ENCODE peak calls at places on chromosomes 1 and 21, in six cellular contexts. One of them, this sample, is unnamed.

GRCh38 chr1:209621741-209622655 is 30.2 kb downstream of the LAMB3 start:
- DNase-seq in mesendoderm: no peak
- DNase-seq in brain microvascular endothelial cell: no peak
- DNase-seq in hepatocyte: no peak
- DNase-seq in BJ: no peak
- DNase-seq in heart right ventricle: no peak
- DNase-seq in this sample: no peak

GRCh38 chr1:21607549-21608529 is 61.3 kb downstream of the RAP1GAP start:
- DNase-seq in heart right ventricle: peak; percentile 83
- DNase-seq in mesendoderm: peak; percentile 100
- DNase-seq in hepatocyte: peak; percentile 94
- DNase-seq in BJ: peak; percentile 8
- DNase-seq in brain microvascular endothelial cell: peak; percentile 95
- DNase-seq in this sample: peak; percentile 100

GRCh38 chr1:20978413-20978812 is 191.3 kb upstream of the HP1BP3 start:
- DNase-seq in heart right ventricle: no peak
- DNase-seq in mesendoderm: peak; percentile 19
- DNase-seq in hepatocyte: no peak
- DNase-seq in BJ: no peak
- DNase-seq in brain microvascular endothelial cell: no peak
- DNase-seq in this sample: no peak

GRCh38 chr1:223423641-223424233 is 30.5 kb downstream of the CCDC185 start:
- DNase-seq in heart right ventricle: no peak
- DNase-seq in mesendoderm: no peak
- DNase-seq in brain microvascular endothelial cell: no peak
- DNase-seq in BJ: no peak
- DNase-seq in hepatocyte: no peak
- DNase-seq in this sample: no peak

GRCh38 chr21:14581902-14582457 is 35.9 kb upstream of the SAMSN1 start:
- DNase-seq in hepatocyte: no peak
- DNase-seq in brain microvascular endothelial cell: no peak
- DNase-seq in mesendoderm: peak; percentile 13
- DNase-seq in heart right ventricle: no peak
- DNase-seq in BJ: no peak
- DNase-seq in this sample: no peak

GRCh38 chr1:22024485-22025367 is 23.3 kb downstream of the CELA3A start:
- DNase-seq in mesendoderm: peak; percentile 31
- DNase-seq in brain microvascular endothelial cell: peak; percentile 87
- DNase-seq in heart right ventricle: peak; percentile 46
- DNase-seq in hepatocyte: peak; percentile 78
- DNase-seq in BJ: no peak
- DNase-seq in this sample: peak; percentile 86

GRCh38 chr1:67683306-67683705 is 1.7 kb upstream of the GADD45A start:
- DNase-seq in hepatocyte: no peak
- DNase-seq in mesendoderm: no peak
- DNase-seq in BJ: no peak
- DNase-seq in brain microvascular endothelial cell: peak; percentile 57
- DNase-seq in heart right ventricle: no peak
- DNase-seq in this sample: no peak

GRCh38 chr1:52955129-52955970 is 28.3 kb downstream of the SCP2 start:
- DNase-seq in mesendoderm: no peak
- DNase-seq in BJ: peak; percentile 87
- DNase-seq in hepatocyte: peak; percentile 75
- DNase-seq in heart right ventricle: no peak
- DNase-seq in brain microvascular endothelial cell: peak; percentile 52
- DNase-seq in this sample: no peak

GRCh38 chr1:15703562-15703961 is 19.4 kb downstream of the PLEKHM2 start:
- DNase-seq in mesendoderm: no peak
- DNase-seq in heart right ventricle: peak; percentile 64
- DNase-seq in brain microvascular endothelial cell: peak; percentile 83
- DNase-seq in hepatocyte: peak; percentile 86
- DNase-seq in BJ: peak; percentile 72
- DNase-seq in this sample: peak; percentile 53

GRCh38 chr1:156741613-156741983 is 710 bp upstream of the MRPL24 start:
- DNase-seq in brain microvascular endothelial cell: no peak
- DNase-seq in heart right ventricle: no peak
- DNase-seq in mesendoderm: no peak
- DNase-seq in BJ: no peak
- DNase-seq in hepatocyte: no peak
- DNase-seq in this sample: no peak

GRCh38 chr1:211625040-211625439 is 46.1 kb upstream of the SLC30A1 start:
- DNase-seq in BJ: no peak
- DNase-seq in hepatocyte: no peak
- DNase-seq in mesendoderm: peak; percentile 53
- DNase-seq in brain microvascular endothelial cell: no peak
- DNase-seq in heart right ventricle: no peak
- DNase-seq in this sample: no peak

GRCh38 chr1:22754106-22754768 is 43.6 kb downstream of the EPHB2 start:
- DNase-seq in mesendoderm: no peak
- DNase-seq in hepatocyte: no peak
- DNase-seq in heart right ventricle: no peak
- DNase-seq in brain microvascular endothelial cell: no peak
- DNase-seq in BJ: no peak
- DNase-seq in this sample: no peak

GRCh38 chr1:245345191-245345884 is 190.6 kb downstream of the KIF26B start:
- DNase-seq in heart right ventricle: no peak
- DNase-seq in BJ: no peak
- DNase-seq in hepatocyte: peak; percentile 29
- DNase-seq in brain microvascular endothelial cell: no peak
- DNase-seq in mesendoderm: peak; percentile 79
- DNase-seq in this sample: peak; percentile 90

GRCh38 chr1:77514871-77515776 is 167.3 kb downstream of the ZZZ3 start:
- DNase-seq in BJ: peak; percentile 62
- DNase-seq in brain microvascular endothelial cell: peak; percentile 43
- DNase-seq in heart right ventricle: peak; percentile 36
- DNase-seq in mesendoderm: peak; percentile 92
- DNase-seq in hepatocyte: no peak
- DNase-seq in this sample: peak; percentile 90

GRCh38 chr1:162913345-162913744 is 52.4 kb upstream of the CCDC190 start:
- DNase-seq in mesendoderm: no peak
- DNase-seq in hepatocyte: no peak
- DNase-seq in brain microvascular endothelial cell: no peak
- DNase-seq in BJ: no peak
- DNase-seq in heart right ventricle: no peak
- DNase-seq in this sample: no peak

GRCh38 chr1:64823691-64824476 is 79.0 kb downstream of the RAVER2 start:
- DNase-seq in mesendoderm: peak; percentile 84
- DNase-seq in hepatocyte: peak; percentile 83
- DNase-seq in brain microvascular endothelial cell: peak; percentile 79
- DNase-seq in BJ: peak; percentile 19
- DNase-seq in heart right ventricle: no peak
- DNase-seq in this sample: peak; percentile 86

GRCh38 chr1:26233903-26234643 is at the start of gene CEP85:
- DNase-seq in brain microvascular endothelial cell: peak; percentile 96
- DNase-seq in BJ: peak; percentile 70
- DNase-seq in heart right ventricle: peak; percentile 99
- DNase-seq in hepatocyte: peak; percentile 100
- DNase-seq in mesendoderm: peak; percentile 99
- DNase-seq in this sample: peak; percentile 100

GRCh38 chr1:68339505-68339904 is 107.2 kb upstream of the WLS start:
- DNase-seq in mesendoderm: no peak
- DNase-seq in hepatocyte: peak; percentile 40
- DNase-seq in brain microvascular endothelial cell: no peak
- DNase-seq in BJ: no peak
- DNase-seq in heart right ventricle: no peak
- DNase-seq in this sample: no peak

GRCh38 chr1:192766009-192766625 is 42.7 kb upstream of the RGS2 start:
- DNase-seq in brain microvascular endothelial cell: peak; percentile 64
- DNase-seq in mesendoderm: no peak
- DNase-seq in hepatocyte: peak; percentile 10
- DNase-seq in BJ: no peak
- DNase-seq in heart right ventricle: no peak
- DNase-seq in this sample: no peak

GRCh38 chr1:24536391-24536840 is 19.5 kb upstream of the NCMAP start:
- DNase-seq in BJ: no peak
- DNase-seq in heart right ventricle: no peak
- DNase-seq in mesendoderm: no peak
- DNase-seq in hepatocyte: no peak
- DNase-seq in brain microvascular endothelial cell: no peak
- DNase-seq in this sample: no peak

GRCh38 chr1:186442651-186443114 is 18.2 kb downstream of the PDC start:
- DNase-seq in mesendoderm: no peak
- DNase-seq in hepatocyte: no peak
- DNase-seq in heart right ventricle: no peak
- DNase-seq in brain microvascular endothelial cell: peak; percentile 46
- DNase-seq in BJ: no peak
- DNase-seq in this sample: no peak

GRCh38 chr21:39556176-39556575 is 56.6 kb upstream of the B3GALT5 start:
- DNase-seq in brain microvascular endothelial cell: no peak
- DNase-seq in mesendoderm: peak; percentile 62
- DNase-seq in heart right ventricle: no peak
- DNase-seq in hepatocyte: no peak
- DNase-seq in BJ: no peak
- DNase-seq in this sample: no peak

GRCh38 chr1:53280486-53280885 is 42.2 kb upstream of the MAGOH start:
- DNase-seq in hepatocyte: no peak
- DNase-seq in heart right ventricle: no peak
- DNase-seq in mesendoderm: no peak
- DNase-seq in BJ: no peak
- DNase-seq in brain microvascular endothelial cell: no peak
- DNase-seq in this sample: no peak

GRCh38 chr1:72697410-72697809 is 415.1 kb upstream of the NEGR1 start:
- DNase-seq in mesendoderm: no peak
- DNase-seq in brain microvascular endothelial cell: no peak
- DNase-seq in heart right ventricle: no peak
- DNase-seq in BJ: no peak
- DNase-seq in hepatocyte: no peak
- DNase-seq in this sample: no peak
- H3K4me3 ChIP-seq in mesendoderm: no peak overlapping the region
- H3K4me3 ChIP-seq in brain microvascular endothelial cell: no peak overlapping the region
- H3K4me3 ChIP-seq in heart right ventricle: no peak overlapping the region
- H3K4me3 ChIP-seq in BJ: no peak overlapping the region
- H3K4me3 ChIP-seq in hepatocyte: no peak overlapping the region
- H3K4me3 ChIP-seq in this sample: no peak overlapping the region

GRCh38 chr1:47347735-47348134 is 14.1 kb downstream of the CMPK1 start:
- DNase-seq in BJ: no peak
- DNase-seq in brain microvascular endothelial cell: no peak
- DNase-seq in heart right ventricle: no peak
- DNase-seq in mesendoderm: no peak
- DNase-seq in hepatocyte: no peak
- DNase-seq in this sample: no peak

GRCh38 chr1:47351305-47351704 is 17.7 kb downstream of the CMPK1 start:
- DNase-seq in BJ: no peak
- DNase-seq in hepatocyte: no peak
- DNase-seq in brain microvascular endothelial cell: no peak
- DNase-seq in heart right ventricle: no peak
- DNase-seq in mesendoderm: no peak
- DNase-seq in this sample: no peak

GRCh38 chr1:47348246-47348645 is 14.7 kb downstream of the CMPK1 start:
- DNase-seq in BJ: no peak
- DNase-seq in hepatocyte: no peak
- DNase-seq in mesendoderm: no peak
- DNase-seq in heart right ventricle: no peak
- DNase-seq in brain microvascular endothelial cell: no peak
- DNase-seq in this sample: no peak
- H3K4me3 ChIP-seq in BJ: no peak overlapping the region
- H3K4me3 ChIP-seq in hepatocyte: no peak overlapping the region
- H3K4me3 ChIP-seq in mesendoderm: no peak overlapping the region
- H3K4me3 ChIP-seq in heart right ventricle: no peak overlapping the region
- H3K4me3 ChIP-seq in brain microvascular endothelial cell: no peak overlapping the region
- H3K4me3 ChIP-seq in this sample: no peak overlapping the region

GRCh38 chr21:34888569-34889286 is 160.4 kb downstream of the RUNX1 start:
- DNase-seq in BJ: peak; percentile 76
- DNase-seq in mesendoderm: peak; percentile 97
- DNase-seq in heart right ventricle: peak; percentile 90
- DNase-seq in hepatocyte: peak; percentile 97
- DNase-seq in brain microvascular endothelial cell: peak; percentile 95
- DNase-seq in this sample: peak; percentile 97
- H3K4me3 ChIP-seq in BJ: peak overlapping the region; percentile 97
- H3K4me3 ChIP-seq in mesendoderm: peak overlapping the region; percentile 57
- H3K4me3 ChIP-seq in heart right ventricle: peak overlapping the region; percentile 70
- H3K4me3 ChIP-seq in hepatocyte: peak overlapping the region; percentile 87
- H3K4me3 ChIP-seq in brain microvascular endothelial cell: peak overlapping the region; percentile 91
- H3K4me3 ChIP-seq in this sample: peak overlapping the region; percentile 87

GRCh38 chr1:47187926-47188250 is 1.9 kb downstream of the PDZK1IP1 start:
- DNase-seq in brain microvascular endothelial cell: no peak
- DNase-seq in hepatocyte: no peak
- DNase-seq in heart right ventricle: no peak
- DNase-seq in mesendoderm: no peak
- DNase-seq in BJ: no peak
- DNase-seq in this sample: no peak

GRCh38 chr1:47191940-47192457 is 2.2 kb upstream of the PDZK1IP1 start:
- DNase-seq in mesendoderm: no peak
- DNase-seq in heart right ventricle: no peak
- DNase-seq in brain microvascular endothelial cell: no peak
- DNase-seq in hepatocyte: no peak
- DNase-seq in BJ: no peak
- DNase-seq in this sample: peak; percentile 42

GRCh38 chr1:47188901-47189785 is 693 bp downstream of the PDZK1IP1 start:
- DNase-seq in heart right ventricle: no peak
- DNase-seq in mesendoderm: no peak
- DNase-seq in hepatocyte: no peak
- DNase-seq in BJ: no peak
- DNase-seq in brain microvascular endothelial cell: no peak
- DNase-seq in this sample: no peak

GRCh38 chr1:47190807-47191206 is 971 bp upstream of the PDZK1IP1 start:
- DNase-seq in mesendoderm: no peak
- DNase-seq in heart right ventricle: no peak
- DNase-seq in hepatocyte: no peak
- DNase-seq in BJ: no peak
- DNase-seq in brain microvascular endothelial cell: no peak
- DNase-seq in this sample: no peak

GRCh38 chr1:47189844-47190562 is at the start of gene PDZK1IP1:
- DNase-seq in BJ: peak; percentile 12
- DNase-seq in brain microvascular endothelial cell: peak; percentile 31
- DNase-seq in hepatocyte: peak; percentile 81
- DNase-seq in heart right ventricle: peak; percentile 71
- DNase-seq in mesendoderm: peak; percentile 53
- DNase-seq in this sample: peak; percentile 76
- H3K4me3 ChIP-seq in BJ: no peak within 1 kb of the TSS
- H3K4me3 ChIP-seq in brain microvascular endothelial cell: no peak within 1 kb of the TSS
- H3K4me3 ChIP-seq in hepatocyte: no peak within 1 kb of the TSS
- H3K4me3 ChIP-seq in heart right ventricle: no peak within 1 kb of the TSS
- H3K4me3 ChIP-seq in mesendoderm: no peak within 1 kb of the TSS
- H3K4me3 ChIP-seq in this sample: no peak within 1 kb of the TSS